ENCODE peak calls at places on chromosomes 12 and 14, in five cellular contexts. One of them, this sample, is unnamed.

GRCh38 chr12:62720661-62721330 is 214.2 kb downstream of the PPM1H start:
- DNase-seq in suprapubic skin: no peak
- DNase-seq in GM12878: no peak
- DNase-seq in transverse colon: no peak
- DNase-seq in endothelial cell of umbilical vein: peak; percentile 48
- DNase-seq in this sample: no peak

GRCh38 chr14:91383439-91383838 is 34.2 kb downstream of the CCDC88C start:
- DNase-seq in suprapubic skin: no peak
- DNase-seq in GM12878: no peak
- DNase-seq in transverse colon: no peak
- DNase-seq in endothelial cell of umbilical vein: no peak
- DNase-seq in this sample: no peak

GRCh38 chr14:99225804-99226203 is 46.2 kb downstream of the BCL11B start:
- DNase-seq in suprapubic skin: no peak
- DNase-seq in GM12878: no peak
- DNase-seq in transverse colon: no peak
- DNase-seq in endothelial cell of umbilical vein: no peak
- DNase-seq in this sample: no peak

GRCh38 chr14:93832665-93833064 is 44.4 kb upstream of the PRIMA1 start:
- DNase-seq in suprapubic skin: peak; percentile 24
- DNase-seq in GM12878: no peak
- DNase-seq in transverse colon: no peak
- DNase-seq in endothelial cell of umbilical vein: no peak
- DNase-seq in this sample: no peak

GRCh38 chr12:82326905-82327503 is 31.2 kb downstream of the CCDC59 start:
- DNase-seq in suprapubic skin: no peak
- DNase-seq in GM12878: no peak
- DNase-seq in transverse colon: no peak
- DNase-seq in endothelial cell of umbilical vein: peak; percentile 28
- DNase-seq in this sample: no peak

GRCh38 chr12:131088701-131089525 is 135.2 kb downstream of the ADGRD1 start:
- DNase-seq in suprapubic skin: peak; percentile 71
- DNase-seq in GM12878: no peak
- DNase-seq in transverse colon: no peak
- DNase-seq in endothelial cell of umbilical vein: no peak
- DNase-seq in this sample: no peak

GRCh38 chr14:95784137-95784536 is 70.2 kb upstream of the TCL1A start:
- DNase-seq in suprapubic skin: no peak
- DNase-seq in GM12878: no peak
- DNase-seq in transverse colon: no peak
- DNase-seq in endothelial cell of umbilical vein: peak; percentile 15
- DNase-seq in this sample: no peak

GRCh38 chr12:108459106-108459505 is 56.0 kb upstream of the FICD start:
- DNase-seq in suprapubic skin: no peak
- DNase-seq in GM12878: no peak
- DNase-seq in transverse colon: no peak
- DNase-seq in endothelial cell of umbilical vein: no peak
- DNase-seq in this sample: no peak

GRCh38 chr12:42946776-42947435 is 357.4 kb upstream of the PRICKLE1 start:
- DNase-seq in suprapubic skin: no peak
- DNase-seq in GM12878: no peak
- DNase-seq in transverse colon: no peak
- DNase-seq in endothelial cell of umbilical vein: no peak
- DNase-seq in this sample: no peak

GRCh38 chr12:57210926-57211700 is 5.5 kb upstream of the NXPH4 start:
- DNase-seq in suprapubic skin: no peak
- DNase-seq in GM12878: no peak
- DNase-seq in transverse colon: no peak
- DNase-seq in endothelial cell of umbilical vein: no peak
- DNase-seq in this sample: no peak

DNA sequence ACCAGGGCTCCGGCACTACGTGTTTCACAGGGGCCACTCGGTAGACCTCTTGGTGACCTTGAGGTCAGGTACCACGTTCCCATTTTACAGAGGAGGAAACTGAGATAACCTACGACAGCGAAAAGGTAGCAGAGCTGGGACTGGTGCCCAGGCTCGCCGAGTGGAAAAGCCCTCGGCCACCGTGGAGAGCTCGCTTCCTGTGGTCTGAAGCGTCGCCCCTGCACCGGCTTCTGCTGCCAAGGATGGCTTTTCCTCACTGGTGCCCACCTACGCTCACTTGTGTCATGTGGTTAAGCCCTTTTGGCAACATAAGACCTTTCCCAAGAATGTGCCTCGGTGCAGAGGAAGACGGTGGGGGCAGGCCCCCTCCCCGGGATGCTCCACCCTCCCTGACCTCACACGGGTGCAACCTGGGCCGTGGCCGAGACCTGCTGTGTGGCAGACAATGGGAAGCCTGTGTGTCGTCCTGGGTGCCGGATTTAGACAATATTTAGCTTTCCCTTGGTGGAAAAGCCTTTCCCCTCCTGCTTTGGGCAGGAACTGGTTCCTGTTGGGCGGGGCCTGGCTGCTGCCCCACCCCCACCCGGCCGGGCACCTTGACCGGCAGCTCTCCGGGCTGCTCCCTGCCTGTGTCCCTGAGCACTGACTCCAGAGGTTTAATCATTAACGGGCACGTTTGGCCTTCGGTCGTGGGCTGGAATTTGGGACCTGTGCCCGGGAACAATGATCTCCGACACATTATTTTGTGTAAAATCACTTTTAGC is 32.4 kb upstream of the PPP1R13B start:
- DNase-seq in suprapubic skin: no peak
- DNase-seq in GM12878: no peak
- DNase-seq in transverse colon: peak; percentile 84
- DNase-seq in endothelial cell of umbilical vein: no peak
- DNase-seq in this sample: no peak
- TF ChIP-seq POLR2AphosphoS5 in suprapubic skin: no peak
- TF ChIP-seq POLR2AphosphoS5 in GM12878: no peak
- TF ChIP-seq POLR2AphosphoS5 in transverse colon: no peak
- TF ChIP-seq POLR2AphosphoS5 in endothelial cell of umbilical vein: no peak
- TF ChIP-seq POLR2AphosphoS5 in this sample: no peak

GRCh38 chr14:21236948-21237797 is 32.1 kb downstream of the HNRNPC start:
- DNase-seq in suprapubic skin: no peak
- DNase-seq in GM12878: no peak
- DNase-seq in transverse colon: no peak
- DNase-seq in endothelial cell of umbilical vein: no peak
- DNase-seq in this sample: no peak
- TF ChIP-seq POLR2AphosphoS5 in suprapubic skin: no peak
- TF ChIP-seq POLR2AphosphoS5 in GM12878: no peak
- TF ChIP-seq POLR2AphosphoS5 in transverse colon: no peak
- TF ChIP-seq POLR2AphosphoS5 in endothelial cell of umbilical vein: no peak
- TF ChIP-seq POLR2AphosphoS5 in this sample: peak; percentile 44

DNA sequence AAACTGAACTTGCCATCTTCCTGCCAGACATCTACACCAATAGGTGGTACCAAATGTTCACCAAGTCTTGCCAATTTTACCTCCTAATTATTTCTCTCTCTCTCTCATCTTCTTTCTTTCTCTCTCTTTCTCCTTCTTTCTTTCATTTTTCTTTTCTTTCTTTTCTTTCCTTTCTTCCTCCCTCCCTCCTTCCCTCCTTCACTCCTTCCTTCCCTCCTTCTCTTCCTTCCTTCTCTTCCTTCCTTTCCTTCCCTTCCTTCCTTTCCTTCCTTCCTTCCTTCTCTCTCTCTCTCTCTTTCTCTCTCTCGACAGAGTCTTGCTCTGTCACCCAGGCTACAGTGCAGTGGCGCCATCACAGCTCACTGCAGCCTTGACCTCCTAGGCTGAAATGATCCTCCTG is 55.4 kb upstream of the PSMA6 start:
- DNase-seq in suprapubic skin: no peak
- DNase-seq in GM12878: no peak
- DNase-seq in transverse colon: no peak
- DNase-seq in endothelial cell of umbilical vein: no peak
- DNase-seq in this sample: no peak
- TF ChIP-seq POLR2AphosphoS5 in suprapubic skin: no peak
- TF ChIP-seq POLR2AphosphoS5 in GM12878: no peak
- TF ChIP-seq POLR2AphosphoS5 in transverse colon: no peak
- TF ChIP-seq POLR2AphosphoS5 in endothelial cell of umbilical vein: no peak
- TF ChIP-seq POLR2AphosphoS5 in this sample: no peak

GRCh38 chr14:37970696-37971095 is 237.0 kb upstream of the SSTR1 start:
- DNase-seq in suprapubic skin: no peak
- DNase-seq in GM12878: no peak
- DNase-seq in transverse colon: no peak
- DNase-seq in endothelial cell of umbilical vein: no peak
- DNase-seq in this sample: no peak

GRCh38 chr14:37969511-37969979 is 238.2 kb upstream of the SSTR1 start:
- DNase-seq in suprapubic skin: no peak
- DNase-seq in GM12878: no peak
- DNase-seq in transverse colon: no peak
- DNase-seq in endothelial cell of umbilical vein: no peak
- DNase-seq in this sample: no peak

GRCh38 chr14:37977481-37977880 is 230.2 kb upstream of the SSTR1 start:
- DNase-seq in suprapubic skin: no peak
- DNase-seq in GM12878: no peak
- DNase-seq in transverse colon: no peak
- DNase-seq in endothelial cell of umbilical vein: no peak
- DNase-seq in this sample: no peak

GRCh38 chr14:37973031-37973908 is 234.4 kb upstream of the SSTR1 start:
- DNase-seq in suprapubic skin: no peak
- DNase-seq in GM12878: no peak
- DNase-seq in transverse colon: no peak
- DNase-seq in endothelial cell of umbilical vein: no peak
- DNase-seq in this sample: no peak

GRCh38 chr14:37974421-37974820 is 233.3 kb upstream of the SSTR1 start:
- DNase-seq in suprapubic skin: no peak
- DNase-seq in GM12878: no peak
- DNase-seq in transverse colon: no peak
- DNase-seq in endothelial cell of umbilical vein: no peak
- DNase-seq in this sample: no peak
- TF ChIP-seq POLR2AphosphoS5 in suprapubic skin: no peak
- TF ChIP-seq POLR2AphosphoS5 in GM12878: no peak
- TF ChIP-seq POLR2AphosphoS5 in transverse colon: no peak
- TF ChIP-seq POLR2AphosphoS5 in endothelial cell of umbilical vein: no peak
- TF ChIP-seq POLR2AphosphoS5 in this sample: no peak

GRCh38 chr12:6241495-6241894 is 41.3 kb downstream of the CD9 start:
- DNase-seq in suprapubic skin: no peak
- DNase-seq in GM12878: no peak
- DNase-seq in transverse colon: peak; percentile 86
- DNase-seq in endothelial cell of umbilical vein: peak; percentile 74
- DNase-seq in this sample: no peak
- TF ChIP-seq POLR2AphosphoS5 in suprapubic skin: no peak
- TF ChIP-seq POLR2AphosphoS5 in GM12878: no peak
- TF ChIP-seq POLR2AphosphoS5 in transverse colon: peak; percentile 41
- TF ChIP-seq POLR2AphosphoS5 in endothelial cell of umbilical vein: peak; percentile 62
- TF ChIP-seq POLR2AphosphoS5 in this sample: no peak

GRCh38 chr12:120402217-120402616 is 33.3 kb upstream of the MSI1 start:
- DNase-seq in suprapubic skin: no peak
- DNase-seq in GM12878: no peak
- DNase-seq in transverse colon: no peak
- DNase-seq in endothelial cell of umbilical vein: no peak
- DNase-seq in this sample: no peak
- TF ChIP-seq POLR2AphosphoS5 in suprapubic skin: no peak
- TF ChIP-seq POLR2AphosphoS5 in GM12878: no peak
- TF ChIP-seq POLR2AphosphoS5 in transverse colon: no peak
- TF ChIP-seq POLR2AphosphoS5 in endothelial cell of umbilical vein: no peak
- TF ChIP-seq POLR2AphosphoS5 in this sample: no peak

This sample was measured in Panc1.